ENCODE peak calls at places on chromosomes 7 and 10, in ten cellular contexts. G is SK-N-SH; K is A549; D is astrocyte; W is lung; V is GM23248; U is CD8-positive, alpha-beta memory T cell; J is Peyer's patch; Q is esophagus squamous epithelium; E is suprapubic skin. A is an unnamed sample. For H3K9me3 and H3K4me1, the result is how much of the 10 kb centered on the place peaks cover.

GRCh38 chr7:4993471-4993870 is 34.5 kb upstream of the MMD2 start:
- DNase-seq in K (no peak), U (no peak), J (no peak), Q (no peak), G (no peak), W (no peak), E (no peak), D (no peak), V (no peak), A (no peak)

GRCh38 chr7:6436385-6436685 is 11.4 kb downstream of the DAGLB start:
- DNase-seq in D (no peak), K (no peak), Q (no peak), J (peak), W (no peak), E (no peak), V (no peak), G (no peak), U (no peak), A (peak)

GRCh38 chr7:15478401-15478800 is 83.4 kb downstream of the AGMO start:
- DNase-seq in K (no peak), W (no peak), J (no peak), E (no peak), V (no peak), U (no peak), D (no peak), Q (no peak), G (no peak), A (no peak)

GRCh38 chr7:26368542-26368941 is 76.9 kb downstream of the SNX10 start:
- DNase-seq in D (no peak), Q (no peak), U (no peak), E (no peak), V (no peak), G (no peak), J (no peak), W (no peak), K (peak), A (no peak)

GRCh38 chr7:117269417-117269816 is 53.4 kb downstream of the WNT2 start:
- DNase-seq in G (no peak), E (no peak), V (peak), Q (no peak), U (no peak), W (no peak), J (no peak), K (peak), D (peak), A (no peak)

GRCh38 chr7:40546616-40547501 is 412.1 kb downstream of the SUGCT start:
- DNase-seq in J (no peak), W (no peak), U (no peak), E (no peak), D (no peak), Q (no peak), K (peak), G (no peak), V (peak), A (no peak)

GRCh38 chr7:123352226-123352550 is 152.4 kb upstream of the SLC13A1 start:
- DNase-seq in G (no peak), U (no peak), J (no peak), V (no peak), K (no peak), E (no peak), Q (no peak), W (no peak), D (no peak), A (no peak)

GRCh38 chr7:138705122-138705521 is 4.0 kb upstream of the SVOPL start:
- DNase-seq in K (no peak), W (no peak), Q (no peak), E (no peak), J (no peak), U (no peak), D (no peak), G (no peak), V (no peak), A (no peak)

GRCh38 chr10:59337254-59337653 is 25.1 kb downstream of the FAM13C start:
- DNase-seq in W (peak), Q (no peak), K (peak), E (no peak), U (no peak), V (peak), D (peak), J (no peak), G (no peak), A (peak)

GRCh38 chr10:71968553-71969474 is 4.6 kb downstream of the CHST3 start:
- DNase-seq in J (no peak), E (no peak), G (peak), Q (no peak), W (no peak), U (no peak), K (peak), V (peak), D (no peak), A (no peak)

GRCh38 chr10:80356563-80356999 is at the start of the genes DYDC1 and DYDC2:
- DNase-seq in Q (no peak), K (no peak), G (peak), U (no peak), W (no peak), V (peak), D (peak), J (peak), E (no peak), A (peak)

GRCh38 chr7:84092207-84092606 is 102.4 kb downstream of the SEMA3A start:
- DNase-seq in K (peak), U (no peak), Q (no peak), V (no peak), W (no peak), J (no peak), D (no peak), G (no peak), E (no peak), A (no peak)

GRCh38 chr10:79081353-79082034 is 12.7 kb downstream of the ZMIZ1 start:
- DNase-seq in J (no peak), U (no peak), W (no peak), K (no peak), G (no peak), D (peak), Q (no peak), E (no peak), V (peak), A (no peak)

GRCh38 chr10:23157239-23157661 is 34.9 kb upstream of the PTF1A start:
- DNase-seq in G (no peak), E (no peak), U (no peak), W (no peak), J (no peak), V (no peak), K (no peak), D (no peak), Q (no peak), A (no peak)

GRCh38 chr7:106737202-106737562 is 76.2 kb upstream of the CCDC71L start:
- DNase-seq in V (peak), E (no peak), Q (no peak), D (peak), J (no peak), G (no peak), K (peak), U (no peak), W (no peak), A (no peak)

GRCh38 chr7:134890246-134891240 is 95.8 kb upstream of the AGBL3 start:
- DNase-seq in G (peak), J (no peak), V (peak), Q (no peak), W (no peak), E (no peak), K (peak), U (no peak), D (peak), A (no peak)

GRCh38 chr7:149355390-149356048 is 93.5 kb downstream of the ZNF783 start:
- DNase-seq in Q (no peak), U (no peak), E (no peak), W (no peak), J (no peak), D (no peak), G (no peak), V (no peak), K (peak), A (no peak)

GRCh38 chr7:105097619-105098018 is 83.6 kb downstream of the KMT2E start:
- DNase-seq in K (peak), V (peak), W (no peak), E (no peak), U (no peak), G (no peak), D (peak), Q (no peak), J (no peak), A (no peak)

GRCh38 chr7:2202901-2203550 is 29.7 kb downstream of the MAD1L1 start:
- DNase-seq in Q (no peak), J (no peak), K (no peak), E (peak), V (no peak), U (no peak), G (peak), D (no peak), W (no peak), A (no peak)

GRCh38 chr7:157601530-157601929 is 264.7 kb downstream of the DNAJB6 start:
- DNase-seq in E (no peak), K (no peak), D (peak), W (no peak), J (no peak), G (no peak), Q (no peak), V (no peak), U (no peak), A (no peak)

GRCh38 chr10:102492983-102493382 is 9.5 kb downstream of the ACTR1A start:
- DNase-seq in K (no peak), D (no peak), Q (no peak), E (no peak), J (no peak), V (peak), G (no peak), U (no peak), W (no peak), A (no peak)

GRCh38 chr10:37713132-37713501 is 144.3 kb downstream of the ZNF248 start:
- DNase-seq in Q (no peak), G (no peak), W (no peak), U (no peak), J (no peak), K (no peak), V (no peak), D (no peak), E (no peak), A (no peak)
- H3K9me3 ChIP-seq in Q (under half), G (under half), W (under half), U (under half), J (under half), K (under half), V (under half), D (under half), E (under half), A (under half)

GRCh38 chr10:1449806-1450205 is 287.5 kb downstream of the ADARB2 start:
- DNase-seq in K (no peak), Q (no peak), J (no peak), V (no peak), W (no peak), D (no peak), G (peak), U (no peak), E (no peak), A (no peak)
- H3K4me1 ChIP-seq in K (under half), Q (under half), J (under half), V (under half), W (under half), D (under half), G (under half), U (under half), E (under half), A (under half)

GRCh38 chr7:103150192-103150591 is 1.3 kb upstream of the NAPEPLD start:
- DNase-seq in Q (no peak), W (peak), K (no peak), V (no peak), G (no peak), E (no peak), D (no peak), J (peak), U (no peak), A (no peak)
- H3K27ac ChIP-seq in Q (peak), W (no peak), K (peak), V (no peak), G (no peak), E (peak), D (no peak), J (peak), U (peak), A (no peak)

DNA sequence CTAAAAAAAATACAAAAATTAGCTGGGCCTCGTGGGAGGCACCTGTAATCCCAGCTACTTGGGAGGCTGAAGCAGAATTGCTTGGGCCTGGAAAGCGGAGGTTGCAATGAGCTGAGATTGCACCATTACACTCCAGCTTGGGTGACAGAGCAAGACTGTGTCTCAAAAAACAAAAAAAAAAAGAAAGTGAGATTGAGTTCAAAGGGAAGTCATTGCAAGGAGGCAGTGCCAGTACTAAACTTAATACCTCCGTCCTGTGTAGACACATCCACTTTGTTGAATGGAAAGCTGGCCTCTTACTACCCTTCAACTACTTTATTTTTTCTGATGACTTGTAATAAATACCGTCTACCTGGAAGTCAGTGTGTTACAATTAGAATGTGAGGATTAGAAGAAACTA is 31.0 kb downstream of the AHCYL2 start:
- DNase-seq in D (no peak), U (no peak), J (no peak), K (no peak), Q (no peak), G (no peak), V (no peak), W (no peak), E (no peak), A (no peak)
- H3K9me3 ChIP-seq in D (under half), U (under half), J (under half), K (under half), Q (under half), G (under half), V (under half), W (under half), E (under half), A (under half)

GRCh38 chr10:115827650-115828049 is 445.4 kb downstream of the GFRA1 start:
- DNase-seq in W (no peak), K (no peak), J (no peak), Q (no peak), V (peak), G (no peak), U (no peak), D (peak), E (no peak), A (no peak)

GRCh38 chr10:115829501-115830215 is 443.3 kb downstream of the GFRA1 start:
- DNase-seq in E (no peak), W (no peak), Q (no peak), J (no peak), K (peak), G (no peak), V (peak), U (no peak), D (peak), A (no peak)

GRCh38 chr10:115833119-115833518 is 439.9 kb downstream of the GFRA1 start:
- DNase-seq in E (no peak), K (no peak), W (no peak), Q (no peak), G (no peak), D (no peak), J (no peak), V (no peak), U (no peak), A (no peak)

GRCh38 chr10:115831025-115831424 is 442.0 kb downstream of the GFRA1 start:
- DNase-seq in J (no peak), G (no peak), D (no peak), Q (no peak), E (no peak), V (no peak), W (no peak), K (no peak), U (no peak), A (no peak)

GRCh38 chr10:115830260-115830970 is 442.6 kb downstream of the GFRA1 start:
- DNase-seq in D (peak), U (no peak), K (no peak), V (peak), W (no peak), Q (no peak), E (no peak), J (no peak), G (no peak), A (no peak)
- H3K4me1 ChIP-seq in D (under half), U (under half), K (under half), V (half or more), W (under half), Q (under half), E (under half), J (under half), G (under half), A (under half)

DNA sequence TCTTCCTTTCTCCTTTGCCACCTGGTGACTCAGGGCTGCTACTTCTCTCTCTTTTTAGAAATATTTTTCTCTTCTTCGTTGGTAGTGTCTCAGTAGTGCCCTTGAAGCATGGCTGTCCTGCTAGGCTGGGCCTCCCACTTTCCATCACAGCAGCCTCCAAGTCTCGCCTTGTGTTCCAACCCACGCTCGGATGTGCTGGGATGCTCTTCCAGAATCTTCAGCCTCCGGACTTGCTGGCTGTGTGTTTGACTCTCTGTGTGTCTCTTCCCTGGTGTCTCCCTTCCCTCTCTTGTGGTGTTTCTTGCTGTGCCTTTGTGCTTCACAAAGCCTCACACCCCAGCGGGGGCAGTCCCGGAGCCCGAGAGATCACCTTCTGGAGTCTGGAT is 100.5 kb downstream of the INPP5A start:
- DNase-seq in U (no peak), Q (no peak), W (no peak), K (no peak), E (peak), V (no peak), D (no peak), G (no peak), J (no peak), A (no peak)
- H3K27ac ChIP-seq in U (no peak), Q (peak), W (no peak), K (no peak), E (no peak), V (no peak), D (no peak), G (no peak), J (no peak), A (no peak)

GRCh38 chr10:14019983-14020668 is 310.6 kb downstream of the FRMD4A start:
- DNase-seq in G (no peak), W (no peak), J (no peak), U (no peak), E (no peak), K (no peak), V (no peak), D (no peak), Q (no peak), A (no peak)
- H3K9me3 ChIP-seq in G (under half), W (under half), J (under half), U (under half), E (under half), K (under half), V (under half), D (under half), Q (under half), A (under half)

DNA sequence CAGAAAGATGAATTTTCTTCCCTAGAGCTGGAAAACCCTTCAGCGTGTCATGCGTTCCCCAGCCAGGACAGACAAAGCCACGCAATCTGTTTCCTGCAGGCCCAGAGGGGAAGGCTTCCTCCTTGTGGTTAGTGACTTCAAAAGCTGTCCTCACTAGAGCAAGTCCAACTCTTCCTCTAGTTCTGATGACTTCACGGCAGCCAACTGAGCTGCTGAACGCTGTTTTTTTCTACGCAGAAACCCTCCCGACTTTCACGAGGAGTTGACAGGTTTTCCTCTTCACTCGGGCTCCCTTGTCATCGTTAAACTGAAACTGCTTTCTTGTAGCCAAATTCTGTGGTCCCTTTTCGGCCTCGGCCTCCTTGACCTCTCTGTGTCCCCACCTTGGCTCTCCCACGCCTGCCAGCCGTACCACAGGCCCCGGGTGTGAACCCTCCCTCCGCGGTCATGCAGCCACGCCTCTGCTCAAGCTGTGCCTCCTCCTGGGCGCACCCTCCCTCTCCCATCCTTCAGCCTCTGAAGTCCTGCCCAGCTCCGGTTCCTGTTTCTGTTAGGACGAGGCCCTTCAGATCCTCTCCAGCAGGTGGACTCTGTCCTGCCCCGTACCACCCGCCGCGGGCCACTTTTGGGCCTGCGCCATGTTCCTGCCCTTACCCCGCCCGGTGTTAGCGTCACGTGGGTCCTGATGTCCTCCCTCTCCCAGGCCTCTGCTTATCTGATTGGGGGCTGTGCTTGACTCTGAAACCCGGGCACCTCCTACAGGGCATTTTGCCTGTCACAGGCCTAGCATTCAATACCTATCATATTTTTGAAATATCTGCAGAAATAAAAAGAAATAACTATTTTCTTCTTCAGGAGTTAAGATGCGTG is 39.3 kb downstream of the CUX1 start:
- DNase-seq in V (peak), W (peak), K (peak), Q (peak), U (peak), E (peak), G (peak), J (peak), D (peak), A (peak)
- H3K4me1 ChIP-seq in V (under half), W (under half), K (half or more), Q (half or more), U (under half), E (under half), G (under half), J (under half), D (under half), A (half or more)